ENCODE peak calls at places on chromosomes 11 and 22, in four cellular contexts. One of them, this sample, is unnamed. For H3K9me3 and H3K4me1, the result is how much of the 10 kb centered on the place peaks cover.

GRCh38 chr11:40235841-40236240 is 1223.6 kb downstream of the LRRC4C start:
- DNase-seq in small intestine: no peak
- DNase-seq in right lobe of liver: no peak
- DNase-seq in spleen: no peak
- DNase-seq in this sample: no peak

GRCh38 chr22:32904044-32904443 is 102.5 kb downstream of the TIMP3 start:
- DNase-seq in small intestine: peak
- DNase-seq in right lobe of liver: no peak
- DNase-seq in spleen: no peak
- DNase-seq in this sample: no peak

GRCh38 chr11:10308208-10308954 is 3.5 kb downstream of the ADM start:
- DNase-seq in small intestine: no peak
- DNase-seq in right lobe of liver: no peak
- DNase-seq in spleen: no peak
- DNase-seq in this sample: no peak

GRCh38 chr11:45702511-45702910 is 37.1 kb upstream of the CHST1 start:
- DNase-seq in small intestine: no peak
- DNase-seq in right lobe of liver: no peak
- DNase-seq in spleen: no peak
- DNase-seq in this sample: no peak

GRCh38 chr11:1522081-1522424 is 35.5 kb upstream of the MOB2 start:
- DNase-seq in small intestine: no peak
- DNase-seq in right lobe of liver: no peak
- DNase-seq in spleen: no peak
- DNase-seq in this sample: no peak

GRCh38 chr11:112652786-112653390 is 308.3 kb upstream of the NCAM1 start:
- DNase-seq in small intestine: no peak
- DNase-seq in right lobe of liver: no peak
- DNase-seq in spleen: no peak
- DNase-seq in this sample: no peak

GRCh38 chr11:102626686-102627085 is 1.6 kb upstream of the MMP20 start:
- DNase-seq in small intestine: no peak
- DNase-seq in right lobe of liver: no peak
- DNase-seq in spleen: no peak
- DNase-seq in this sample: no peak

GRCh38 chr11:99593197-99593596 is 572.4 kb downstream of the CNTN5 start:
- DNase-seq in small intestine: no peak
- DNase-seq in right lobe of liver: no peak
- DNase-seq in spleen: no peak
- DNase-seq in this sample: no peak

GRCh38 chr11:130052556-130052955 is 17.1 kb upstream of the APLP2 start:
- DNase-seq in small intestine: no peak
- DNase-seq in right lobe of liver: no peak
- DNase-seq in spleen: no peak
- DNase-seq in this sample: no peak

GRCh38 chr22:49182416-49182815 is 645.3 kb downstream of the BRD1 start:
- DNase-seq in small intestine: no peak
- DNase-seq in right lobe of liver: no peak
- DNase-seq in spleen: peak
- DNase-seq in this sample: no peak
- H3K9me3 ChIP-seq in small intestine: under half
- H3K9me3 ChIP-seq in right lobe of liver: under half
- H3K9me3 ChIP-seq in spleen: under half
- H3K9me3 ChIP-seq in this sample: under half

GRCh38 chr11:72735495-72736027 is 16.6 kb downstream of the ARAP1 start:
- DNase-seq in small intestine: no peak
- DNase-seq in right lobe of liver: no peak
- DNase-seq in spleen: peak
- DNase-seq in this sample: no peak

GRCh38 chr11:72738199-72739141 is 13.7 kb downstream of the ARAP1 start:
- DNase-seq in small intestine: no peak
- DNase-seq in right lobe of liver: peak
- DNase-seq in spleen: peak
- DNase-seq in this sample: peak

GRCh38 chr11:72737341-72737740 is 14.9 kb downstream of the ARAP1 start:
- DNase-seq in small intestine: no peak
- DNase-seq in right lobe of liver: no peak
- DNase-seq in spleen: no peak
- DNase-seq in this sample: no peak

GRCh38 chr11:72739240-72740059 is 12.8 kb downstream of the ARAP1 start:
- DNase-seq in small intestine: no peak
- DNase-seq in right lobe of liver: no peak
- DNase-seq in spleen: peak
- DNase-seq in this sample: no peak

DNA sequence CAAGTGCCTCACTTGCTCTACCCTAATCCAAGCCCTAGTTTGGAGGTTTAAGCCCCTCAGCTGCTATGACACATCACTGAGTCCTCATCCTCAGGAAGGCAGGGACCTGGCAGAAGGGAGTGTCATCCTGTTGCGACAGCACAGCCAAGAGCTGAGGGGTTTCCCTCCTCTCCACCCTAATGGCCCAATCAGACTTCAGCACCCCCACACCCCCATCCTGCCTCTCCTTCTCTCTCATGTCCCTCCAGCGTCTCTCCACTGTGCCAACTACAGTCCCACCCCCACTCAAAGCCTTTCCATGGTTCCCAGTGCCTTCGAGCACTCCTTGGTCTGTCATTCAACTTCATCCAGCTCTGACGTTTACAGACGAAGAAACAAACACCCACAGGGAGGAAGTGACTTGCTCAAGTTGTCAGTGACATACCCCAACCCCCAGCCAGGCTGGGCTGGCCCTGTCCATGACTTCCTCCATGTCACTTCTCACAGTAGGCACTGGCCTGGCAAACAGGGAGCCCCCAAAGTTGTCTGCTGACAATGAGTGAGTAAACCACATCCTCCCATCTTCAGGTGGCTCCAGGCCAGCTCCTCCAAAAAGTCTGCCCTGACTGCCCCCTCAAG is 15.6 kb downstream of the ARAP1 start:
- DNase-seq in small intestine: peak
- DNase-seq in right lobe of liver: peak
- DNase-seq in spleen: peak
- DNase-seq in this sample: no peak
- H3K4me1 ChIP-seq in small intestine: under half
- H3K4me1 ChIP-seq in right lobe of liver: under half
- H3K4me1 ChIP-seq in spleen: half or more
- H3K4me1 ChIP-seq in this sample: half or more

GRCh38 chr22:49642741-49643140 is 184.9 kb downstream of the BRD1 start:
- DNase-seq in small intestine: no peak
- DNase-seq in right lobe of liver: no peak
- DNase-seq in spleen: no peak
- DNase-seq in this sample: no peak

GRCh38 chr22:49643998-49644397 is 183.7 kb downstream of the BRD1 start:
- DNase-seq in small intestine: no peak
- DNase-seq in right lobe of liver: no peak
- DNase-seq in spleen: no peak
- DNase-seq in this sample: no peak

GRCh38 chr22:49641770-49642313 is 185.8 kb downstream of the BRD1 start:
- DNase-seq in small intestine: no peak
- DNase-seq in right lobe of liver: no peak
- DNase-seq in spleen: no peak
- DNase-seq in this sample: no peak

GRCh38 chr22:49642331-49642730 is 185.3 kb downstream of the BRD1 start:
- DNase-seq in small intestine: no peak
- DNase-seq in right lobe of liver: no peak
- DNase-seq in spleen: no peak
- DNase-seq in this sample: no peak

GRCh38 chr22:49643466-49643865 is 184.2 kb downstream of the BRD1 start:
- DNase-seq in small intestine: no peak
- DNase-seq in right lobe of liver: no peak
- DNase-seq in spleen: no peak
- DNase-seq in this sample: no peak
- H3K9me3 ChIP-seq in small intestine: under half
- H3K9me3 ChIP-seq in right lobe of liver: under half
- H3K9me3 ChIP-seq in spleen: under half
- H3K9me3 ChIP-seq in this sample: under half

GRCh38 chr22:39234867-39235687 is 9.7 kb downstream of the PDGFB start:
- DNase-seq in small intestine: peak
- DNase-seq in right lobe of liver: peak
- DNase-seq in spleen: no peak
- DNase-seq in this sample: peak

GRCh38 chr22:39233736-39234120 is 11.1 kb downstream of the PDGFB start:
- DNase-seq in small intestine: no peak
- DNase-seq in right lobe of liver: no peak
- DNase-seq in spleen: no peak
- DNase-seq in this sample: no peak

GRCh38 chr22:39232246-39232645 is 12.5 kb downstream of the PDGFB start:
- DNase-seq in small intestine: no peak
- DNase-seq in right lobe of liver: no peak
- DNase-seq in spleen: no peak
- DNase-seq in this sample: no peak

GRCh38 chr22:39232806-39233735 is 11.7 kb downstream of the PDGFB start:
- DNase-seq in small intestine: no peak
- DNase-seq in right lobe of liver: no peak
- DNase-seq in spleen: no peak
- DNase-seq in this sample: no peak

DNA sequence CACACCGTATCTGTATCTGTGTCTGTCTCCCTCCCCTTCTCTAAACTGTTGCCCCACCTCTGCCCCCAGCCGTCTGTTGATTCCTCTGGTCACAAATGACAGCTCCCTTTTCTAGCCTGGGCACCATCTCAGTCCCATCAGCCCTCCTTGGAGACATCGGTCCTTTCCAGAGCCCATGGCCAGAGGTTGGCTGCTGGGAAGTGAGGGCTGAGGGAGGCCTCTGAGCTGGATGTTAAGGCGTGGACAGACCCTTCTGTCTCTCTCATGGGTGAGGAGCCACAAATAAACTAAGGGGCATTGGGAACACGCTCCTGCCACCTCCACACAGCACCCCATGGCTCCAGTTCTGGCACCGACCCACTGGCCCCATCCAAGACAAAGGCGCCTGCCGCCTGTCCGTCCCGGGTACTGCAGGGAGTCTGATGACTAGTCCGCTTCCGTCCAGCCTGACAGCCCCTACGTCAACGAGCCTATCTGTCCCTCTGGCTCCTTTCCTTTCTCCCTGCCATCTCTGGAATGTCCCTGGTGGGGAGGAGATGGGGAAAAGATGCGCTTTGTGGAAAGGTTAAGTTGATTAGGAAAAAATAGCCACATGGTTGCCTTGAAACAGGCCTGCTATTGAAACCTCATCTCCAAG is 10.5 kb downstream of the PDGFB start:
- DNase-seq in small intestine: no peak
- DNase-seq in right lobe of liver: no peak
- DNase-seq in spleen: no peak
- DNase-seq in this sample: peak
- H3K4me1 ChIP-seq in small intestine: under half
- H3K4me1 ChIP-seq in right lobe of liver: under half
- H3K4me1 ChIP-seq in spleen: half or more
- H3K4me1 ChIP-seq in this sample: half or more

GRCh38 chr11:74866557-74866956 is 82.3 kb downstream of the XRRA1 start:
- DNase-seq in small intestine: no peak
- DNase-seq in right lobe of liver: no peak
- DNase-seq in spleen: no peak
- DNase-seq in this sample: no peak
- H3K9me3 ChIP-seq in small intestine: under half
- H3K9me3 ChIP-seq in right lobe of liver: under half
- H3K9me3 ChIP-seq in spleen: under half
- H3K9me3 ChIP-seq in this sample: half or more

DNA sequence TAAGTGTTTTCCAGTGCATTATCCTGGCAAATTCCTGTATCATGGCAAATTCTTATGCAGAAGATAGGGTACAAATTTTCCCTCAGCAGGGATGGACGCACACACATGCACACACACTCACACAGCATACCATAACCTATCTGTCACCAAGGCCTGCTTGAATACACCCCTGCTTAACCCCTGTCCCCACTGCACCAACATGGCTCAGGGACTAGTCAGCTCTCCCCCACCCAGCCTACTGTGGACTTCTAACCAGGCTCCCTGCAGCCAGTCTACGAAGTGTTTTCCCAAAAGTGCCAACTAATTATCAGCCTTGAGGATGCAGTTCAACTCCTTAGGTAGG is 63.1 kb downstream of the RAB30 start:
- DNase-seq in small intestine: no peak
- DNase-seq in right lobe of liver: no peak
- DNase-seq in spleen: no peak
- DNase-seq in this sample: no peak
- H3K4me1 ChIP-seq in small intestine: under half
- H3K4me1 ChIP-seq in right lobe of liver: under half
- H3K4me1 ChIP-seq in spleen: under half
- H3K4me1 ChIP-seq in this sample: under half

GRCh38 chr22:43925433-43926348 is 2.1 kb downstream of the PNPLA3 start:
- DNase-seq in small intestine: peak
- DNase-seq in right lobe of liver: peak
- DNase-seq in spleen: no peak
- DNase-seq in this sample: no peak
- H3K9me3 ChIP-seq in small intestine: under half
- H3K9me3 ChIP-seq in right lobe of liver: under half
- H3K9me3 ChIP-seq in spleen: under half
- H3K9me3 ChIP-seq in this sample: under half

DNA sequence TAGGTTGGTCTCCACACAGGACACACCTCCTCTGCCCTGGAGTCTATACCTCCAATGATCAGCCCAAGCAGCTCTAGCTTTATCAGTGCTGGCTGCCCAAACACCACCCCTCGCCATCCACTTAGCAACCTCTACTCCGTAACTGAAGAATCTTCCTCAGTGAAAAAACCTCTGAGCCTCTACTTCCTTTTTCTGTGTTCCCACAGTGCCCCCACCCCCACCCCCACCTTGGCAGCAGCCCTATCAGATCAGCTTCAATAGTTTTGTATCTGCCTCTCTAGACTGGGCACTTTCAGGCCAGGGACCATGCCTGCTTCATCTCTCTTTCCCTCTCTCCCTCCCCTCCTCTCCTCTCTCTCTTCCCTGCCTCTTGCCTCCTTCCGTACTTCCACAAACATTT is 33.5 kb downstream of the SERPINH1 start:
- DNase-seq in small intestine: no peak
- DNase-seq in right lobe of liver: no peak
- DNase-seq in spleen: no peak
- DNase-seq in this sample: no peak
- H3K4me1 ChIP-seq in small intestine: under half
- H3K4me1 ChIP-seq in right lobe of liver: under half
- H3K4me1 ChIP-seq in spleen: under half
- H3K4me1 ChIP-seq in this sample: under half

DNA sequence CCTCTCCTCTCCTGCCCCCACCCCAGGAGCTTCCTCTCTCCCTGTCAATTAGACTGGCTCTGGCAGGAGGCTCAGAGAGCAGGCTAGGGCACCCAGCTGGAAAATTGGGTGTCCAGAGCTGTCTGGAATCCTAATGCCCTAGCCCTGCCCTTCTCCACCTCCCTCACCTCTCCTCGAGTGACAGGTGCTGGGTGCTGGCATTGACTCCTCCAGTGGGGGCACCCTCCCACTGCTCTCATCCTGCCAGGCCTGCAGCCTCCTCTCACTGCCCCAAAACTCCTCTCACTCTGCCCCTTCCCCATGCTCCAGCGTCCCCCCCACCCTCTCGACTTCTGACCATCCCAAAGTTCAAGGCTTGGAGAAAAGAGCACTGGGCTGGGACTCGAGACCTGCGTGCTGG is 69.0 kb downstream of the CYTH4 start:
- DNase-seq in small intestine: no peak
- DNase-seq in right lobe of liver: no peak
- DNase-seq in spleen: no peak
- DNase-seq in this sample: no peak
- H3K9me3 ChIP-seq in small intestine: under half
- H3K9me3 ChIP-seq in right lobe of liver: under half
- H3K9me3 ChIP-seq in spleen: under half
- H3K9me3 ChIP-seq in this sample: under half

This sample was measured in right atrium auricular region.